ENCODE peak calls at places on chromosomes 4 and X, in seven cellular contexts. Z is A549, D is hepatocyte, N is pancreas, V is kidney, P is fibroblast of lung, E is body of pancreas. L is an unnamed sample.

GRCh38 chrX:13646154-13646549 is 6.8 kb upstream of the TCEANC start:
- DNase-seq in P (peak; percentile 75), D (peak; percentile 75), E (peak; percentile 66), N (peak; percentile 35), V (no peak), Z (peak; percentile 69), L (peak; percentile 55)

GRCh38 chr4:77465271-77465670 is 140.3 kb upstream of the CXCL13 start:
- DNase-seq in P (peak; percentile 34), E (peak; percentile 48), D (peak; percentile 28), V (no peak), N (peak; percentile 27), Z (no peak), L (peak; percentile 51)

GRCh38 chr4:38889143-38889542 is 21.5 kb downstream of the FAM114A1 start:
- DNase-seq in E (no peak), D (peak; percentile 36), N (no peak), V (no peak), P (peak; percentile 76), Z (peak; percentile 16), L (peak; percentile 64)

GRCh38 chrX:20205927-20206708 is 60.6 kb downstream of the RPS6KA3 start:
- DNase-seq in D (no peak), V (no peak), Z (no peak), P (no peak), E (no peak), N (no peak), L (no peak)

GRCh38 chrX:120334137-120334536 is 22.9 kb upstream of the TMEM255A start:
- DNase-seq in N (no peak), E (no peak), Z (no peak), D (no peak), P (no peak), V (no peak), L (no peak)

GRCh38 chr4:109728385-109728784 is 1.5 kb downstream of the PLA2G12A start:
- DNase-seq in N (no peak), Z (no peak), P (no peak), E (no peak), V (no peak), D (no peak), L (peak; percentile 30)

GRCh38 chr4:66372706-66373105 is 702.4 kb upstream of the EPHA5 start:
- DNase-seq in N (no peak), D (no peak), P (no peak), Z (no peak), V (no peak), E (no peak), L (no peak)

GRCh38 chrX:43493751-43494150 is 162.3 kb upstream of the MAOA start:
- DNase-seq in V (no peak), N (no peak), E (peak; percentile 2), Z (no peak), P (peak; percentile 3), D (no peak), L (no peak)

GRCh38 chr4:7649741-7650531 is 215.2 kb upstream of the PSAPL1 start:
- DNase-seq in V (peak; percentile 62), D (no peak), P (peak; percentile 67), E (peak; percentile 65), Z (no peak), N (no peak), L (peak; percentile 44)

GRCh38 chr4:139266583-139267257 is 13.3 kb downstream of the MGARP start:
- DNase-seq in V (peak; percentile 90), E (peak; percentile 67), Z (peak; percentile 48), D (peak; percentile 79), P (peak; percentile 77), N (peak; percentile 56), L (peak; percentile 66)

GRCh38 chrX:8870411-8870810 is 69.2 kb upstream of the FAM9A start:
- DNase-seq in P (peak; percentile 41), D (no peak), N (no peak), V (no peak), Z (no peak), E (no peak), L (no peak)

GRCh38 chr4:85522836-85523235 is 47.9 kb downstream of the ARHGAP24 start:
- DNase-seq in N (no peak), Z (no peak), D (no peak), E (no peak), V (no peak), P (no peak), L (no peak)

GRCh38 chr4:85527815-85528214 is 52.9 kb downstream of the ARHGAP24 start:
- DNase-seq in E (no peak), D (no peak), Z (no peak), N (no peak), V (no peak), P (no peak), L (no peak)

GRCh38 chr4:85520765-85521749 is 46.1 kb downstream of the ARHGAP24 start:
- DNase-seq in V (no peak), Z (no peak), P (no peak), E (no peak), D (no peak), N (no peak), L (no peak)

GRCh38 chr4:85522277-85522676 is 47.3 kb downstream of the ARHGAP24 start:
- DNase-seq in N (no peak), P (no peak), E (no peak), Z (no peak), D (no peak), V (no peak), L (no peak)
- H3K4me1 ChIP-seq in N (no peaks in the 10 kb centered on the region), P (no peaks in the 10 kb centered on the region), E (no peaks in the 10 kb centered on the region), Z (no peaks in the 10 kb centered on the region), D (no peaks in the 10 kb centered on the region), V (no peaks in the 10 kb centered on the region), L (no peaks in the 10 kb centered on the region)

GRCh38 chr4:29240641-29241040 is 1479.5 kb upstream of the PCDH7 start:
- DNase-seq in P (no peak), Z (no peak), V (no peak), E (no peak), N (no peak), D (no peak), L (no peak)
- H3K9me3 ChIP-seq in P (no peaks in the 10 kb centered on the region), Z (no peaks in the 10 kb centered on the region), V (no peaks in the 10 kb centered on the region), E (no peaks in the 10 kb centered on the region), N (no peaks in the 10 kb centered on the region), D (no peaks in the 10 kb centered on the region), L (no peaks in the 10 kb centered on the region)

GRCh38 chrX:119071381-119071780 is 1.4 kb upstream of the CT47C1 start:
- DNase-seq in E (no peak), P (no peak), V (no peak), N (no peak), D (no peak), Z (no peak), L (no peak)
- H3K4me1 ChIP-seq in E (no peaks in the 10 kb centered on the region), P (no peaks in the 10 kb centered on the region), V (no peaks in the 10 kb centered on the region), N (no peaks in the 10 kb centered on the region), D (no peaks in the 10 kb centered on the region), Z (no peaks in the 10 kb centered on the region), L (no peaks in the 10 kb centered on the region)

GRCh38 chrX:129663171-129663570 is 8.4 kb upstream of the APLN start:
- DNase-seq in Z (no peak), N (no peak), E (no peak), D (no peak), P (no peak), V (no peak), L (peak; percentile 46)
- H3K9me3 ChIP-seq in Z (no peaks in the 10 kb centered on the region), N (no peaks in the 10 kb centered on the region), E (no peaks in the 10 kb centered on the region), D (no peaks in the 10 kb centered on the region), P (no peaks in the 10 kb centered on the region), V (no peaks in the 10 kb centered on the region), L (no peaks in the 10 kb centered on the region)

GRCh38 chr4:168555437-168555836 is 58.6 kb downstream of the PALLD start:
- DNase-seq in N (no peak), Z (no peak), P (no peak), D (no peak), V (no peak), E (no peak), L (no peak)

GRCh38 chr4:168560835-168561210 is 64.0 kb downstream of the PALLD start:
- DNase-seq in N (no peak), D (no peak), P (no peak), Z (no peak), E (no peak), V (no peak), L (no peak)

GRCh38 chr4:168557658-168558057 is 60.8 kb downstream of the PALLD start:
- DNase-seq in N (no peak), P (no peak), E (no peak), D (no peak), V (no peak), Z (no peak), L (no peak)

GRCh38 chr4:168560184-168560834 is 63.5 kb downstream of the PALLD start:
- DNase-seq in N (peak; percentile 68), E (peak; percentile 11), P (peak; percentile 57), Z (no peak), V (no peak), D (peak; percentile 56), L (no peak)

GRCh38 chr4:168558587-168558986 is 61.7 kb downstream of the PALLD start:
- DNase-seq in E (no peak), V (no peak), N (no peak), Z (peak; percentile 50), D (no peak), P (no peak), L (peak; percentile 40)
- H3K4me1 ChIP-seq in E (peaks cover 10% of the 10 kb centered on the region), V (no peaks in the 10 kb centered on the region), N (peaks cover 3% of the 10 kb centered on the region), Z (peaks cover 56% of the 10 kb centered on the region), D (peaks cover 48% of the 10 kb centered on the region), P (peaks cover 8% of the 10 kb centered on the region), L (no peaks in the 10 kb centered on the region)

GRCh38 chrX:100356497-100356896 is 53.6 kb downstream of the PCDH19 start:
- DNase-seq in V (no peak), E (no peak), Z (no peak), P (no peak), D (no peak), N (no peak), L (no peak)

GRCh38 chrX:100353326-100353725 is 56.7 kb downstream of the PCDH19 start:
- DNase-seq in N (no peak), Z (no peak), E (no peak), P (no peak), V (no peak), D (no peak), L (no peak)

DNA sequence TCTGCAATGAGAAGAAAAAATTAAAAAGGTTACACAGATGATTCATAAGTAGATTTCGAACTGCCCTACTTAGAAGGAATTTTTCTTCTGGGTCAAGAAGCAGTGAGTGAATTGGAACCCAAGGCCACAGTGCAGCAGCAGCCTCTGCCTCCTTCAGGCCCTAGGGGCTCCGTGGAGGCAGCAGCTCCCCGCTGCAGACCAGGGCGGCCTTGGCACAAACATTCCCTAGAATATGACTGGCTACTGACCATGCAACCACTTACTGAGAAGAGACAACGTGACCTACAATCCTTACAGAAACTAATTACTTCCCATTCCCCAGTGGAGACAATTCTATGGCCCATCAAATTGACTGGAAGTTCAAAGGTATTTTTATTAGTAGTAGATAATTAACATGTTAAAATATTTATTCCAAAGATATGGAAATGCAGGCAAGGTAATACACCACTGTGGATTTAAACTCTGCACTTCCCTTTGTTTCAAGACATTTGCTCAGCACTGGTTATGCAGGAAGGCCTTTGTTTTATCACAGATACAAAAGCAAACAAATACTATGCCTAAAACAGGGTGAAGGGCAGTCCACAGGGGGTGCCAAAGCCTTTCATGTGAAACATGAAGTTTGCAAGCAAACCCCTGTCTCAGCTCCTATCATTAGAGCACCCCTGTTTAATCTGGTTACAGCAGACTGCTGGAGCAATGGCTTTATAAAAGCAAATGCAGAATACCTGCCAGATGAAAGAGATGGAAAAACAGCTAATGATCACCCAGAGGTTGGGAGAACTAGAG is 59.2 kb downstream of the PCDH19 start:
- DNase-seq in V (no peak), P (no peak), N (no peak), Z (no peak), D (no peak), E (no peak), L (no peak)
- H3K9me3 ChIP-seq in V (no peaks in the 10 kb centered on the region), P (no peaks in the 10 kb centered on the region), N (no peaks in the 10 kb centered on the region), Z (no peaks in the 10 kb centered on the region), D (no peaks in the 10 kb centered on the region), E (no peaks in the 10 kb centered on the region), L (no peaks in the 10 kb centered on the region)

L was measured in small intestine.